ENCODE peak calls at places on chromosomes 11 and 22, in seven cellular contexts. J is ovary, R is lower lobe of right lung, B is brain microvascular endothelial cell, K is left ventricle myocardium inferior, Z is uterus, H is heart right ventricle. P is an unnamed sample.

GRCh38 chr11:35005156-35005780 is 88.8 kb downstream of the PDHX start:
- DNase-seq in R (no peak), J (no peak), Z (no peak), H (no peak), K (no peak), B (no peak), P (peak; percentile 69)

GRCh38 chr11:127890026-127890611 is 697.2 kb downstream of the ETS1 start:
- DNase-seq in K (no peak), Z (no peak), B (no peak), J (no peak), H (no peak), R (no peak), P (peak; percentile 68)

GRCh38 chr11:131665344-131665968 is 295.0 kb downstream of the NTM start:
- DNase-seq in J (no peak), Z (no peak), R (no peak), H (no peak), B (no peak), K (no peak), P (no peak)

GRCh38 chr11:61587951-61588695 is 7.2 kb upstream of the SYT7 start:
- DNase-seq in B (no peak), K (peak; percentile 72), R (peak; percentile 72), J (peak; percentile 46), H (peak; percentile 76), Z (peak; percentile 84), P (peak; percentile 47)

GRCh38 chr11:72840780-72841179 is 26.6 kb downstream of the ATG16L2 start:
- DNase-seq in R (no peak), B (peak; percentile 79), J (no peak), H (no peak), K (no peak), Z (no peak), P (peak; percentile 75)

GRCh38 chr11:44973634-44974401 is 23.1 kb upstream of the TP53I11 start:
- DNase-seq in Z (no peak), R (no peak), J (no peak), H (no peak), K (no peak), B (no peak), P (no peak)

GRCh38 chr11:66567787-66568123 is 651 bp downstream of the CTSF start:
- DNase-seq in H (no peak), R (no peak), K (no peak), Z (no peak), J (no peak), B (no peak), P (no peak)

GRCh38 chr11:47425611-47426010 is 628 bp downstream of the PSMC3 start:
- DNase-seq in H (no peak), J (no peak), K (no peak), Z (no peak), R (no peak), B (no peak), P (no peak)

GRCh38 chr11:17807034-17807433 is 72.5 kb downstream of the KCNC1 start:
- DNase-seq in K (no peak), B (no peak), Z (no peak), J (no peak), H (no peak), R (no peak), P (no peak)

GRCh38 chr11:76287227-76287626 is 80.9 kb upstream of the WNT11 start:
- DNase-seq in K (no peak), H (no peak), R (no peak), Z (no peak), B (no peak), J (no peak), P (no peak)

GRCh38 chr11:3983101-3983500 is 111.5 kb upstream of the RRM1 start:
- DNase-seq in J (no peak), B (no peak), R (no peak), K (no peak), H (no peak), Z (no peak), P (no peak)

GRCh38 chr11:122679441-122679840 is 23.9 kb downstream of the UBASH3B start:
- DNase-seq in J (no peak), R (no peak), K (no peak), B (no peak), H (no peak), Z (no peak), P (no peak)

GRCh38 chr22:41857160-41857859 is 24.4 kb downstream of the SREBF2 start:
- DNase-seq in Z (no peak), K (no peak), R (no peak), H (no peak), B (peak; percentile 41), J (no peak), P (peak; percentile 94)

GRCh38 chr11:12448131-12448939 is 71.0 kb downstream of the PARVA start:
- DNase-seq in H (no peak), R (no peak), K (no peak), J (no peak), B (no peak), Z (no peak), P (no peak)

GRCh38 chr11:108647701-108648527 is 17.0 kb upstream of the DDX10 start:
- DNase-seq in R (peak; percentile 60), B (peak; percentile 85), H (peak; percentile 56), Z (peak; percentile 55), K (peak; percentile 78), J (peak; percentile 60), P (peak; percentile 92)

GRCh38 chr11:108647387-108647700 is 17.5 kb upstream of the DDX10 start:
- DNase-seq in R (no peak), B (no peak), Z (no peak), J (no peak), H (no peak), K (no peak), P (no peak)

GRCh38 chr11:108645956-108646355 is 18.9 kb upstream of the DDX10 start:
- DNase-seq in H (no peak), B (no peak), J (no peak), Z (no peak), R (no peak), K (no peak), P (no peak)

GRCh38 chr11:108643974-108644373 is 20.9 kb upstream of the DDX10 start:
- DNase-seq in B (no peak), J (no peak), R (no peak), H (no peak), K (no peak), Z (no peak), P (no peak)

DNA sequence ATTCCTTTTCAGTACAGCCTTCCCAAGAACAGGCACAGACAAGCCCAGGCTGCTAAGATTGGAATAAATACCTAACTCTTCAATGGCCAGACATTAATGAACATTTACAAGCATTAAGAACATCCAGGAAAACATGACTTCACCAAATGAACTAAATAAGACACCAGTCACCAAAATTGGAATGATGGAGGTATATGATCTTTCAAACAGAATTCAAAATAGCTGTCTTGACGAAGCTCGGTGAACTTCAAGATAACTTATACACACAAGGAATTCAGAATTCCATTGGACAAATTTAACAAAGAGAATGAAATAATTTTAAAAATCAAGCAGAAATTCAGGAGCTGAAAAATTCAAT is 16.4 kb upstream of the DDX10 start:
- DNase-seq in J (no peak), Z (no peak), K (no peak), H (no peak), B (no peak), R (no peak), P (no peak)
- TF ChIP-seq CTCF in J (no peak), Z (no peak), K (no peak), H (no peak), B (no peak), R (no peak), P (no peak)

GRCh38 chr11:43874738-43875137 is 5.9 kb upstream of the ALKBH3 start:
- DNase-seq in B (no peak), R (no peak), K (no peak), J (no peak), H (no peak), Z (no peak), P (no peak)

GRCh38 chr11:43880640-43881159 is at the start of gene ALKBH3:
- DNase-seq in Z (peak; percentile 88), K (peak; percentile 92), H (peak; percentile 90), B (peak; percentile 90), J (peak; percentile 92), R (peak; percentile 95), P (peak; percentile 95)

DNA sequence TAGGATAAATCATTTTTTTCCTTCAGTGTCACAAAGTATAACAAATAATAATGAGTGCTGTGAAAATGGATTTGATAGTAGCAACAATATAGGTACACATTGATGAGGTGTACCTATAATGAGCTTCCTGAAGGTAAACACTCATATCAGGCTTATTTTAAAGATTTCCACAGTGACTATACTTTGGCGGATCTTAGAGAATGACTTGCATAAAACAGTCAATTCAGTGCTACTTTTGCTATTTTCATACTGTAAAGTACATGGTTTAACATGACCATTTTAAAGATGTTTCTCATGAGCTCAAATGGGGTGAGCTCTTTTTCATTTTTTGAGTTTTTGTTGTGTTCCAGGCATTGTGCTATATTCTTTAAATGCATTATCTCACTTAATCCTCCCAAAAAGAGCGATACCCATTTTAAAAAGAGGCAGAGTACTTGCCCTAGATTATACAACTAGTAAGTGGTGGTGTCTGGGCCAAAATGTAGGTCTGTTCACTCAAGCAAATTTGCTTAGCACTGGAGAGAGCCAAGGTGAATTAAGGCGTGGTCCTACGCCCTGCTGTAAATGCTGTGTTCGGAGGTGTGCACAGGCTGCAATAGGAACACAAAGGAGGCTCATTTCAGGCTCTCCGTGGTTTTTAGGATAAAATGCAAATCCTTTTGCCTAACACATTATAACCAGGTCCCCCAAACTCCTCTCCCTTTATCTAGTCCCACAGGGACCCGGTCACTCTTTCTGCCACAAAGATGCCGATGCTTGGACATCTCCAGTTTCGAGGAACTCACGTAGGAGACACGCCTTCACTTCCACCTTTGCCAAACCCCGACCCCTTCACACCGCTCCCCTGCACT is 617 bp upstream of the ALKBH3 start:
- DNase-seq in H (no peak), J (no peak), K (no peak), R (no peak), Z (no peak), B (no peak), P (no peak)
- H3K4me3 ChIP-seq in H (peak overlapping the region; percentile 83), J (peak overlapping the region; percentile 84), K (peak overlapping the region; percentile 98), R (peak overlapping the region; percentile 92), Z (peak overlapping the region; percentile 69), B (peak overlapping the region; percentile 90), P (peak overlapping the region; percentile 98)

GRCh38 chr22:38699784-38700183 is 959 bp downstream of the JOSD1 start:
- DNase-seq in J (no peak), K (no peak), H (no peak), Z (no peak), R (no peak), B (no peak), P (peak; percentile 39)
- TF ChIP-seq CTCF in J (no peak), K (no peak), H (no peak), Z (no peak), R (no peak), B (no peak), P (no peak)

GRCh38 chr22:45284705-45285305 is at the start of gene UPK3A:
- DNase-seq in R (peak; percentile 87), K (peak; percentile 80), J (no peak), B (no peak), H (peak; percentile 76), Z (peak; percentile 48), P (peak; percentile 58)
- H3K4me3 ChIP-seq in R (peak within 1 kb of the TSS; percentile 44), K (peak within 1 kb of the TSS; percentile 61), J (peak within 1 kb of the TSS; percentile 23), B (peak within 1 kb of the TSS; percentile 22), H (peak within 1 kb of the TSS; percentile 29), Z (no peak within 1 kb of the TSS), P (peak within 1 kb of the TSS; percentile 10)

GRCh38 chr11:118027694-118028093 is 41.5 kb downstream of the IL10RA start:
- DNase-seq in K (no peak), B (no peak), R (no peak), H (no peak), Z (no peak), J (no peak), P (no peak)
- TF ChIP-seq CTCF in K (no peak), B (no peak), R (no peak), H (no peak), Z (no peak), J (no peak), P (no peak)

GRCh38 chr11:103906291-103906850 is 130.1 kb upstream of the DDI1 start:
- DNase-seq in J (no peak), H (no peak), Z (no peak), K (no peak), R (no peak), B (no peak), P (no peak)
- H3K4me3 ChIP-seq in J (no peak overlapping the region), H (no peak overlapping the region), Z (no peak overlapping the region), K (no peak overlapping the region), R (no peak overlapping the region), B (no peak overlapping the region), P (no peak overlapping the region)